ENCODE peak calls at places on chromosomes 1 and 21, in nine cellular contexts. X is cardiac muscle cell; N is A549; E is heart left ventricle; W is CD8-positive, alpha-beta T cell; K is pancreas; T is AG04450; U is psoas muscle; F is fibroblast of lung. V is an unnamed sample.
A peak's percentile ranks its signal among the peaks of the same experiment; 100 is the strongest.

GRCh38 chr1:175162955-175163354 is 29.6 kb downstream of the KIAA0040 start:
- DNase-seq in X (peak; percentile 55), N (no peak), E (no peak), W (no peak), K (no peak), T (no peak), U (no peak), F (peak; percentile 24), V (no peak)

GRCh38 chr1:180268556-180269044 is 38.5 kb downstream of the LHX4 start:
- DNase-seq in X (no peak), N (no peak), E (no peak), W (no peak), K (no peak), T (no peak), U (no peak), F (no peak), V (no peak)

GRCh38 chr1:92853299-92853698 is 21.5 kb downstream of the RPL5 start:
- DNase-seq in X (no peak), N (no peak), E (no peak), W (no peak), K (no peak), T (no peak), U (no peak), F (no peak), V (no peak)

GRCh38 chr1:185156321-185156853 is 366 bp downstream of the TRMT1L start:
- DNase-seq in X (no peak), N (peak; percentile 4), E (no peak), W (no peak), K (no peak), T (no peak), U (no peak), F (peak; percentile 38), V (no peak)

GRCh38 chr21:14916676-14917141 is 148.1 kb downstream of the NRIP1 start:
- DNase-seq in X (peak; percentile 66), N (no peak), E (no peak), W (no peak), K (no peak), T (no peak), U (no peak), F (peak; percentile 48), V (peak; percentile 25)

GRCh38 chr21:38139380-38140168 is 117.2 kb upstream of the KCNJ15 start:
- DNase-seq in X (peak; percentile 44), N (peak; percentile 66), E (no peak), W (no peak), K (no peak), T (peak; percentile 24), U (no peak), F (peak; percentile 25), V (no peak)

GRCh38 chr1:155174334-155175280 is 958 bp downstream of the TRIM46 start:
- DNase-seq in X (peak; percentile 38), N (no peak), E (no peak), W (peak; percentile 56), K (no peak), T (no peak), U (no peak), F (peak; percentile 34), V (no peak)

GRCh38 chr1:92848201-92848600 is 16.4 kb downstream of the RPL5 start:
- DNase-seq in X (no peak), N (no peak), E (no peak), W (no peak), K (no peak), T (no peak), U (no peak), F (no peak), V (no peak)

GRCh38 chr1:24186993-24187790 is at the start of gene IFNLR1:
- DNase-seq in X (peak; percentile 26), N (peak; percentile 44), E (peak; percentile 70), W (peak; percentile 73), K (peak; percentile 87), T (no peak), U (peak; percentile 41), F (no peak), V (no peak)

GRCh38 chr1:235866207-235866912 is at the start of gene LYST:
- DNase-seq in X (peak; percentile 36), N (peak; percentile 66), E (peak; percentile 45), W (peak; percentile 56), K (no peak), T (no peak), U (no peak), F (peak; percentile 49), V (peak; percentile 11)

GRCh38 chr1:85584923-85585322 is 4.4 kb downstream of the CCN1 start:
- DNase-seq in X (peak; percentile 73), N (no peak), E (no peak), W (no peak), K (no peak), T (peak; percentile 59), U (no peak), F (no peak), V (no peak)

GRCh38 chr1:1116701-1117468 is 996 bp upstream of the C1orf159 start:
- DNase-seq in X (no peak), N (peak; percentile 21), E (no peak), W (peak; percentile 48), K (peak; percentile 48), T (no peak), U (no peak), F (no peak), V (no peak)

GRCh38 chr1:1115830-1116700 is at the start of gene C1orf159:
- DNase-seq in X (peak; percentile 99), N (peak; percentile 90), E (peak; percentile 99), W (peak; percentile 99), K (peak; percentile 99), T (peak; percentile 89), U (peak; percentile 99), F (peak; percentile 97), V (peak; percentile 82)

GRCh38 chr1:1115136-1115829 is 606 bp downstream of the C1orf159 start:
- DNase-seq in X (no peak), N (no peak), E (no peak), W (no peak), K (peak; percentile 57), T (no peak), U (no peak), F (no peak), V (no peak)

GRCh38 chr1:1112237-1112985 is 3.5 kb downstream of the C1orf159 start:
- DNase-seq in X (no peak), N (no peak), E (peak; percentile 18), W (no peak), K (peak; percentile 35), T (no peak), U (no peak), F (no peak), V (no peak)

GRCh38 chr1:1114431-1114830 is 1.5 kb downstream of the C1orf159 start:
- DNase-seq in X (no peak), N (no peak), E (no peak), W (no peak), K (peak; percentile 47), T (no peak), U (no peak), F (no peak), V (no peak)
- H3K4me3 ChIP-seq in X (no peak overlapping the region), N (no peak overlapping the region), E (no peak overlapping the region), W (no peak overlapping the region), K (no peak overlapping the region), T (no peak overlapping the region), U (no peak overlapping the region), F (no peak overlapping the region), V (no peak overlapping the region)

GRCh38 chr21:46089285-46089684 is 8.6 kb upstream of the COL6A2 start:
- DNase-seq in X (no peak), N (no peak), E (no peak), W (no peak), K (no peak), T (no peak), U (no peak), F (no peak), V (no peak)
- H3K9me3 ChIP-seq in X (no peaks in the 10 kb centered on the region), N (no peaks in the 10 kb centered on the region), E (no peaks in the 10 kb centered on the region), W (no peaks in the 10 kb centered on the region), K (no peaks in the 10 kb centered on the region), T (peaks cover 29% of the 10 kb centered on the region), U (peaks cover 9% of the 10 kb centered on the region), F (peaks cover 2% of the 10 kb centered on the region), V (no peaks in the 10 kb centered on the region)

DNA sequence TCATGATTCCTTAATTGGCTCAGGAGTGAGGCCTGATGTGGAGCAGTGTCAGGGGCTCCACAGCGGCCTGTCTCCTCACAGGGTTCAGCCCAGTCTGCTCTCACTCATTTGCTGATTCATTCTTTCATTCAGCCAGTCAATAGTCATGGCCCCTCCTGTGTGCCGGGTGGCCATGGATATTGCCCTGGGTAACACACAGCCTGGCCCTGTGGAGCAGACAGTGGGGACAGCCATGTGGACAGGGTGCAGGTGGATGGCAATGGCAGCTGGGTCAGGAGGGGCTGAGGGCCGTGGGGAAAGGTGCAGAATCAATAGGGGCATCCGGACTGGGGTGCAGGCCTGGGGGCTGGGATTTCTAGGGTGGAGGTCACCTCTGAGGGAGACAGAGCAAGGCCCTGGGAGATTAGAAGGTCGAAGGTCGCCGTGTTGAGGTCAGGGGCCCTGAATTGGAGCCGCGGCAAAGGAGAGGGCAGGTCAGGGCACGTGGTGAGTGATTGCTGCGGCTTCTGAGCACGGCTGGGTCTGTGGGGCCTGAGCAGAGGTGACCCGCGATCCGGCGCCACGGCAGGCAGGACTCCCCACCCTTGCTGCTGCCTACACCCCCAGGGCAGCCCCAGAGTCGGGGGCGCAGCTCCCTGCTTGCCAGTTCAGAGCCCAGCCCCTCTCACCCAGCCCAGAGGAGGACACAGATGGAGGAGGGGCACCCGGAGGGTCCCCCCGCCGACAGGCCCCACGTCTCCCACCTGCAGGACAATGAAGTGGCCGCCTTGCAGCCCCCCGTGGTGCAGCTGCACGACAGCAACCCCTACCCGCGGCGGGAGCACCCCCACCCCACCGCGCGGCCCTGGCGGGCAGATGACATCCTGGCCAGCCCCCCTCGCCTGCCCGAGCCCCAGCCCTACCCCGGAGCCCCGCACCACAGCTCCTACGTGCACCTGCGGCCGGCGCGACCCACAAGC is 33.4 kb downstream of the SLC19A1 start:
- DNase-seq in X (no peak), N (no peak), E (peak; percentile 27), W (no peak), K (peak; percentile 51), T (no peak), U (peak; percentile 10), F (no peak), V (no peak)
- H3K27ac ChIP-seq in X (peak overlapping the region; percentile 15), N (no peak overlapping the region), E (no peak overlapping the region), W (no peak overlapping the region), K (no peak overlapping the region), T (no peak overlapping the region), U (no peak overlapping the region), F (no peak overlapping the region), V (no peak overlapping the region)

GRCh38 chr1:186775031-186775430 is 53.7 kb upstream of the PLA2G4A start:
- DNase-seq in X (no peak), N (no peak), E (no peak), W (no peak), K (no peak), T (no peak), U (no peak), F (no peak), V (no peak)

GRCh38 chr1:186775881-186776560 is 52.7 kb upstream of the PLA2G4A start:
- DNase-seq in X (no peak), N (no peak), E (no peak), W (no peak), K (no peak), T (no peak), U (no peak), F (no peak), V (no peak)

GRCh38 chr1:186768906-186769305 is 59.8 kb upstream of the PLA2G4A start:
- DNase-seq in X (no peak), N (no peak), E (no peak), W (no peak), K (no peak), T (no peak), U (no peak), F (no peak), V (no peak)

DNA sequence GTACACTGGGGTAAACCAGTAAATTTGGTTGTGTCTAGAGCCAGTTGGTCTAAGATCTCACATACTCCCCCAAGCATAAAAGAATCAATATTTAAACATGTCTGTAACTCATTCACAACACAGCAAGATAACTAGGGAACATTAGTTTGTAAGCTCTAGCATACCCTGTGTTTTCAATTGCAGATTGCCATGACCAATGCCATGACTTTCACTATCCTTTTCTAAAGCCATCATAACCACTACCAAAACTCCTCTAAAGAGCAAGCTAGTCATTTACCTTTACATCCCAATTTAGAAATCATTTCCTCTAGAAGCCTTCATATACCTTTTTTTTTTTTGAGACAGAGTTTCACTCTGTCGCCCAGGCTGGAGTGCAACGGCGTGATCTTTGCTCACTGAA is 56.5 kb upstream of the PLA2G4A start:
- DNase-seq in X (no peak), N (no peak), E (no peak), W (no peak), K (no peak), T (no peak), U (no peak), F (no peak), V (no peak)
- H3K4me3 ChIP-seq in X (no peak overlapping the region), N (no peak overlapping the region), E (no peak overlapping the region), W (no peak overlapping the region), K (no peak overlapping the region), T (no peak overlapping the region), U (no peak overlapping the region), F (no peak overlapping the region), V (no peak overlapping the region)